ENCODE peak calls at places on chromosomes 3 and 15, in eight cellular contexts. One of them, this sample, is unnamed. For H3K4me1, the result is how much of the 10 kb centered on the place peaks cover.

GRCh38 chr15:92638709-92639365 is 16.7 kb downstream of the FAM174B start:
- DNase-seq in GM23338: no peak
- DNase-seq in breast epithelium: peak
- DNase-seq in endodermal cell: peak
- DNase-seq in pancreas: no peak
- DNase-seq in right atrium auricular region: no peak
- DNase-seq in transverse colon: peak
- DNase-seq in heart left ventricle: no peak
- DNase-seq in this sample: no peak

GRCh38 chr3:6204891-6205290 is 656.0 kb upstream of the GRM7 start:
- DNase-seq in right atrium auricular region: no peak
- DNase-seq in heart left ventricle: no peak
- DNase-seq in GM23338: no peak
- DNase-seq in transverse colon: no peak
- DNase-seq in pancreas: no peak
- DNase-seq in breast epithelium: no peak
- DNase-seq in endodermal cell: no peak
- DNase-seq in this sample: no peak

GRCh38 chr3:165920984-165921383 is 83.8 kb upstream of the BCHE start:
- DNase-seq in transverse colon: no peak
- DNase-seq in endodermal cell: no peak
- DNase-seq in right atrium auricular region: no peak
- DNase-seq in GM23338: no peak
- DNase-seq in breast epithelium: no peak
- DNase-seq in heart left ventricle: no peak
- DNase-seq in pancreas: no peak
- DNase-seq in this sample: no peak

GRCh38 chr3:150146891-150147761 is 176.4 kb upstream of the PFN2 start:
- DNase-seq in endodermal cell: no peak
- DNase-seq in heart left ventricle: no peak
- DNase-seq in breast epithelium: no peak
- DNase-seq in right atrium auricular region: no peak
- DNase-seq in GM23338: no peak
- DNase-seq in pancreas: no peak
- DNase-seq in transverse colon: peak
- DNase-seq in this sample: peak

GRCh38 chr3:55624238-55624637 is 137.1 kb upstream of the WNT5A start:
- DNase-seq in heart left ventricle: no peak
- DNase-seq in GM23338: no peak
- DNase-seq in pancreas: no peak
- DNase-seq in transverse colon: peak
- DNase-seq in right atrium auricular region: no peak
- DNase-seq in endodermal cell: no peak
- DNase-seq in breast epithelium: no peak
- DNase-seq in this sample: no peak

GRCh38 chr15:51620647-51621046 is 1.9 kb downstream of the DMXL2 start:
- DNase-seq in heart left ventricle: no peak
- DNase-seq in pancreas: no peak
- DNase-seq in GM23338: no peak
- DNase-seq in right atrium auricular region: no peak
- DNase-seq in transverse colon: no peak
- DNase-seq in endodermal cell: no peak
- DNase-seq in breast epithelium: no peak
- DNase-seq in this sample: no peak

GRCh38 chr3:62027796-62028195 is 345.6 kb downstream of the FEZF2 start:
- DNase-seq in breast epithelium: no peak
- DNase-seq in endodermal cell: no peak
- DNase-seq in GM23338: no peak
- DNase-seq in heart left ventricle: no peak
- DNase-seq in right atrium auricular region: no peak
- DNase-seq in transverse colon: no peak
- DNase-seq in pancreas: no peak
- DNase-seq in this sample: no peak

GRCh38 chr3:66023728-66024390 is 14.9 kb downstream of the MAGI1 start:
- DNase-seq in heart left ventricle: no peak
- DNase-seq in right atrium auricular region: no peak
- DNase-seq in pancreas: no peak
- DNase-seq in breast epithelium: no peak
- DNase-seq in GM23338: no peak
- DNase-seq in endodermal cell: no peak
- DNase-seq in transverse colon: no peak
- DNase-seq in this sample: no peak

GRCh38 chr3:73624363-73625123 is at the start of gene PDZRN3:
- DNase-seq in pancreas: peak
- DNase-seq in breast epithelium: peak
- DNase-seq in endodermal cell: peak
- DNase-seq in transverse colon: peak
- DNase-seq in heart left ventricle: peak
- DNase-seq in GM23338: peak
- DNase-seq in right atrium auricular region: no peak
- DNase-seq in this sample: peak

GRCh38 chr3:188284455-188285212 is 130.7 kb downstream of the LPP start:
- DNase-seq in endodermal cell: no peak
- DNase-seq in breast epithelium: no peak
- DNase-seq in right atrium auricular region: no peak
- DNase-seq in transverse colon: no peak
- DNase-seq in GM23338: no peak
- DNase-seq in heart left ventricle: no peak
- DNase-seq in pancreas: no peak
- DNase-seq in this sample: no peak

GRCh38 chr15:96246057-96246456 is 84.4 kb upstream of the NR2F2 start:
- DNase-seq in breast epithelium: no peak
- DNase-seq in pancreas: no peak
- DNase-seq in right atrium auricular region: no peak
- DNase-seq in transverse colon: no peak
- DNase-seq in endodermal cell: peak
- DNase-seq in heart left ventricle: no peak
- DNase-seq in GM23338: peak
- DNase-seq in this sample: no peak

GRCh38 chr3:186255703-186256331 is 106.2 kb downstream of the DGKG start:
- DNase-seq in GM23338: peak
- DNase-seq in endodermal cell: peak
- DNase-seq in right atrium auricular region: no peak
- DNase-seq in breast epithelium: no peak
- DNase-seq in pancreas: peak
- DNase-seq in heart left ventricle: no peak
- DNase-seq in transverse colon: peak
- DNase-seq in this sample: no peak

GRCh38 chr15:39127925-39128617 is 452.8 kb upstream of the THBS1 start:
- DNase-seq in right atrium auricular region: no peak
- DNase-seq in endodermal cell: peak
- DNase-seq in transverse colon: peak
- DNase-seq in pancreas: no peak
- DNase-seq in GM23338: peak
- DNase-seq in breast epithelium: no peak
- DNase-seq in heart left ventricle: no peak
- DNase-seq in this sample: no peak

GRCh38 chr3:38950000-38950399 is 101.7 kb downstream of the SCN11A start:
- DNase-seq in pancreas: no peak
- DNase-seq in heart left ventricle: no peak
- DNase-seq in endodermal cell: no peak
- DNase-seq in breast epithelium: no peak
- DNase-seq in transverse colon: no peak
- DNase-seq in GM23338: no peak
- DNase-seq in right atrium auricular region: no peak
- DNase-seq in this sample: no peak

GRCh38 chr3:114133947-114134346 is 44.9 kb downstream of the DRD3 start:
- DNase-seq in endodermal cell: no peak
- DNase-seq in transverse colon: no peak
- DNase-seq in GM23338: no peak
- DNase-seq in pancreas: no peak
- DNase-seq in breast epithelium: no peak
- DNase-seq in heart left ventricle: no peak
- DNase-seq in right atrium auricular region: no peak
- DNase-seq in this sample: no peak

GRCh38 chr15:70597056-70597603 is 166.2 kb downstream of the UACA start:
- DNase-seq in transverse colon: no peak
- DNase-seq in pancreas: no peak
- DNase-seq in endodermal cell: no peak
- DNase-seq in GM23338: no peak
- DNase-seq in right atrium auricular region: peak
- DNase-seq in breast epithelium: no peak
- DNase-seq in heart left ventricle: no peak
- DNase-seq in this sample: no peak
- H3K27ac ChIP-seq in transverse colon: no peak
- H3K27ac ChIP-seq in pancreas: no peak
- H3K27ac ChIP-seq in endodermal cell: no peak
- H3K27ac ChIP-seq in GM23338: no peak
- H3K27ac ChIP-seq in right atrium auricular region: no peak
- H3K27ac ChIP-seq in breast epithelium: no peak
- H3K27ac ChIP-seq in heart left ventricle: no peak
- H3K27ac ChIP-seq in this sample: no peak

DNA sequence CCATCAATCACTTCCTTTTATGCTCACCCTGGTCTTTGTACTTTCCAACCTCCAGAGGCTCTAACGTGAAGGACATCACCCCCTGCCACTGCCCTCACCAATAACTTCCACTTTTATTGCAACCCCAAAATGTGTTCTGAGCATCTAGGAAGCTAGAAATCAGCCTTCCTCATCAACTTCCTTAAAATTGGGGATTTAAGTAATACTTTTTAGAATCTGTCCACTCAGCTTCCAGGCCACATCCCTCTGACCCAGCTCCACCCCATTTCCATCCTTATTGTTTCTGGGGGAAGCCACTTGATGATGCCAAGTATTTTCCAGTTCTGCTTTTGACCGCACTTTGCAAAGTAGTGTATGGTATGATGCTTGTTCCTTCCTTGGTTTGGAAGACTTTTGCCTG is 73.5 kb upstream of the XCR1 start:
- DNase-seq in heart left ventricle: no peak
- DNase-seq in endodermal cell: no peak
- DNase-seq in breast epithelium: no peak
- DNase-seq in pancreas: no peak
- DNase-seq in GM23338: no peak
- DNase-seq in right atrium auricular region: no peak
- DNase-seq in transverse colon: no peak
- DNase-seq in this sample: no peak
- H3K4me3 ChIP-seq in heart left ventricle: no peak
- H3K4me3 ChIP-seq in endodermal cell: no peak
- H3K4me3 ChIP-seq in breast epithelium: no peak
- H3K4me3 ChIP-seq in pancreas: no peak
- H3K4me3 ChIP-seq in GM23338: no peak
- H3K4me3 ChIP-seq in right atrium auricular region: no peak
- H3K4me3 ChIP-seq in transverse colon: no peak
- H3K4me3 ChIP-seq in this sample: no peak

DNA sequence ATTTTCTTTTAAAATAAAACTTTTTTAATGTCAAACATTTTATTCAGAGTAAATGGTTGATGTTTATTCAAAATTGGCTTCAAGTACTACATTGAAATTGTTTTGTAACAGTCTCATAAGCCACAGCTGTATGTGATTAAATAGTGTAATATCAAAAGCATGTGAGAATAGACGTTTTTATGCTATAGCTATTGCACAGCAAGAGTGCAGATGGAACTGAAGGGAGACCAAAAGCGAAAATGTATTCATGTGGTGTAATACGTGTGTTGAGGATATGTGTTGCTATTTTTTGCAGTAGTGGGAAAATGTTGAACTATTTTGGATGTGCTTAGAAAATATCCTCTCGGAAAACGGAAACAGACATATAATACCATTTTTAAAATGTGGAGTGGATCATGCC is 6.0 kb downstream of the RBMS3 start:
- DNase-seq in breast epithelium: no peak
- DNase-seq in pancreas: no peak
- DNase-seq in heart left ventricle: no peak
- DNase-seq in endodermal cell: no peak
- DNase-seq in GM23338: no peak
- DNase-seq in transverse colon: no peak
- DNase-seq in right atrium auricular region: no peak
- DNase-seq in this sample: no peak
- H3K4me1 ChIP-seq in breast epithelium: under half
- H3K4me1 ChIP-seq in pancreas: under half
- H3K4me1 ChIP-seq in heart left ventricle: half or more
- H3K4me1 ChIP-seq in endodermal cell: under half
- H3K4me1 ChIP-seq in GM23338: half or more
- H3K4me1 ChIP-seq in transverse colon: under half
- H3K4me1 ChIP-seq in right atrium auricular region: under half
- H3K4me1 ChIP-seq in this sample: under half

GRCh38 chr15:74373056-74373650 is 5.7 kb upstream of the CYP11A1 start:
- DNase-seq in right atrium auricular region: no peak
- DNase-seq in heart left ventricle: no peak
- DNase-seq in GM23338: no peak
- DNase-seq in endodermal cell: no peak
- DNase-seq in transverse colon: no peak
- DNase-seq in breast epithelium: peak
- DNase-seq in pancreas: no peak
- DNase-seq in this sample: no peak

GRCh38 chr15:74374648-74375302 is 7.3 kb upstream of the CYP11A1 start:
- DNase-seq in pancreas: no peak
- DNase-seq in transverse colon: no peak
- DNase-seq in heart left ventricle: no peak
- DNase-seq in GM23338: peak
- DNase-seq in endodermal cell: no peak
- DNase-seq in breast epithelium: no peak
- DNase-seq in right atrium auricular region: no peak
- DNase-seq in this sample: no peak

GRCh38 chr15:74376226-74376625 is 8.8 kb upstream of the CYP11A1 start:
- DNase-seq in heart left ventricle: no peak
- DNase-seq in endodermal cell: no peak
- DNase-seq in GM23338: no peak
- DNase-seq in transverse colon: no peak
- DNase-seq in pancreas: no peak
- DNase-seq in right atrium auricular region: no peak
- DNase-seq in breast epithelium: peak
- DNase-seq in this sample: no peak

GRCh38 chr15:74375303-74375693 is 7.9 kb upstream of the CYP11A1 start:
- DNase-seq in pancreas: peak
- DNase-seq in right atrium auricular region: peak
- DNase-seq in GM23338: peak
- DNase-seq in transverse colon: peak
- DNase-seq in endodermal cell: peak
- DNase-seq in breast epithelium: peak
- DNase-seq in heart left ventricle: peak
- DNase-seq in this sample: peak

DNA sequence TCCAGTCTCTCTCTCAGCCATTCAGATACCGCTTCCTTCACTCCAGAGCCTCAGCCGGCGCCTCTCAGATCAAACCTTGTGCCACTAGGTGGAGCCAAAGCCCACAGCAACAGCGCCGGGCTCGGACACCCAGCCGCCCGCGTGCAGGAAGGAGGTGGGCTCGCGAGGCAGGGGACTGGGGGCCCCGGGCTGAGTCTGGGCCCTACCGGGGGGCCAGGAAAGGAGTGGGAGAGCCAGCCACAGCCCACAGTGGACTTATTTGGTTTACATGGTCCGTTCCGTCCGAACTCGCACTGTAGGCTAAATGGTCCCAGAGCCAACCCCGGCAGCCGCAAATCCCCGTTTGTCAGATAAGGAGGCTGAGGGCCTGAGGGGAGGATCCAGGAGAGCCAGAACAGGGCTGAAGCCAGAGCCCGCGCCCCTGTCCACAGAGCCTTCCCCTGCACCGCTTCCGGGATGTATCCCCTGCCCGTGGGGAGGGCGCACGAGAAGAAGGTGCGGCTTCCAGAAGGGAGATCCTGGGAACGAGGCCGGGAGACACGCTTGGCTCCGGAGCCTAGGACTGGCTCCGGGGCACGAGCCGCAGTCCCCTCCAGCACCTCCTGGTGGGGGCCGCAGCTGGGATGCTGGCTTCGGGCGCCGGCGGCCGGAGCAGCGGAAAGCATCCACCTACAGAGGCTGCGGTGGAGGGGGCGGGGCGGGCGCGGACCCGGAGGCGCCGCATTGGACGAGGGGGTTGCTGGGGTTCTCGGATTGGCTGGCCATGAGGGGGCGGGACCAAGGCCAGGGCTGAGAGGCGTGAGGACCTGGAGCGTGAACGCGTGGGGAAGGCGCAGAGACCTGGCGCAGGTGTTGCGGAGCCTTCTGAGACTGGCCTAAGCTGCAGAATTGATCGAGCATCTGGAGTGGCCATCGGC is 6.5 kb upstream of the CYP11A1 start:
- DNase-seq in heart left ventricle: peak
- DNase-seq in right atrium auricular region: peak
- DNase-seq in transverse colon: peak
- DNase-seq in endodermal cell: peak
- DNase-seq in breast epithelium: peak
- DNase-seq in GM23338: peak
- DNase-seq in pancreas: peak
- DNase-seq in this sample: peak
- H3K27ac ChIP-seq in heart left ventricle: no peak
- H3K27ac ChIP-seq in right atrium auricular region: no peak
- H3K27ac ChIP-seq in transverse colon: peak
- H3K27ac ChIP-seq in endodermal cell: no peak
- H3K27ac ChIP-seq in breast epithelium: peak
- H3K27ac ChIP-seq in GM23338: peak
- H3K27ac ChIP-seq in pancreas: no peak
- H3K27ac ChIP-seq in this sample: no peak

This sample was measured in psoas muscle.